ENCODE peak calls at places on chromosomes 7 and 10, in seven cellular contexts. L is glomerular endothelial cell, F is GOT3, J is thoracic aorta, Z is right cardiac atrium, H is anterior cingulate cortex, T is M059J. R is an unnamed sample.
A peak's percentile ranks its signal among the peaks of the same experiment; 100 is the strongest.

GRCh38 chr10:35035641-35036040 is 54.5 kb downstream of the CUL2 start:
- DNase-seq in L (no peak), F (no peak), J (no peak), Z (no peak), H (no peak), T (no peak), R (no peak)

GRCh38 chr10:99920901-99921300 is 88.8 kb downstream of the DNMBP start:
- DNase-seq in L (no peak), F (no peak), J (no peak), Z (no peak), H (no peak), T (peak; percentile 82), R (no peak)

GRCh38 chr10:77628906-77629730 is 8.5 kb downstream of the KCNMA1 start:
- DNase-seq in L (no peak), F (no peak), J (no peak), Z (no peak), H (no peak), T (peak; percentile 86), R (no peak)

GRCh38 chr7:17367502-17367901 is 69.0 kb downstream of the AHR start:
- DNase-seq in L (no peak), F (no peak), J (no peak), Z (no peak), H (no peak), T (no peak), R (no peak)

GRCh38 chr7:30817060-30817770 is 46.0 kb downstream of the MINDY4 start:
- DNase-seq in L (no peak), F (no peak), J (no peak), Z (no peak), H (no peak), T (peak; percentile 82), R (no peak)

GRCh38 chr7:36161996-36162395 is 8.9 kb downstream of the EEPD1 start:
- DNase-seq in L (no peak), F (no peak), J (no peak), Z (no peak), H (no peak), T (peak; percentile 32), R (no peak)

GRCh38 chr10:22447068-22447467 is 101.8 kb downstream of the SPAG6 start:
- DNase-seq in L (no peak), F (no peak), J (no peak), Z (no peak), H (no peak), T (no peak), R (no peak)

GRCh38 chr10:96873086-96873485 is 41.0 kb downstream of the LCOR start:
- DNase-seq in L (no peak), F (no peak), J (no peak), Z (no peak), H (no peak), T (no peak), R (no peak)

GRCh38 chr7:2431260-2431867 is 28.0 kb downstream of the CHST12 start:
- DNase-seq in L (no peak), F (no peak), J (no peak), Z (no peak), H (no peak), T (no peak), R (no peak)

GRCh38 chr7:79272066-79272669 is 181.3 kb downstream of the MAGI2 start:
- DNase-seq in L (no peak), F (no peak), J (no peak), Z (no peak), H (no peak), T (peak; percentile 70), R (no peak)

GRCh38 chr10:97686301-97686961 is 610 bp downstream of the AVPI1 start:
- DNase-seq in L (no peak), F (no peak), J (no peak), Z (no peak), H (no peak), T (no peak), R (no peak)

GRCh38 chr7:1920886-1921285 is 250.8 kb downstream of the ELFN1 start:
- DNase-seq in L (no peak), F (no peak), J (no peak), Z (peak; percentile 36), H (no peak), T (no peak), R (no peak)

GRCh38 chr10:127449491-127449890 is 99.6 kb upstream of the NPS start:
- DNase-seq in L (no peak), F (no peak), J (no peak), Z (no peak), H (no peak), T (no peak), R (peak; percentile 30)

GRCh38 chr7:74029991-74030415 is 2.0 kb downstream of the ELN start:
- DNase-seq in L (no peak), F (no peak), J (no peak), Z (peak; percentile 63), H (no peak), T (peak; percentile 41), R (no peak)

GRCh38 chr7:7122701-7123281 is 59.6 kb upstream of the C1GALT1 start:
- DNase-seq in L (no peak), F (no peak), J (no peak), Z (no peak), H (no peak), T (peak; percentile 7), R (no peak)

GRCh38 chr7:74655785-74656420 is 1.6 kb upstream of the GTF2I start:
- DNase-seq in L (no peak), F (no peak), J (no peak), Z (no peak), H (no peak), T (no peak), R (no peak)

GRCh38 chr7:130486114-130486962 is 5.5 kb upstream of the MEST start:
- DNase-seq in L (no peak), F (no peak), J (no peak), Z (peak; percentile 84), H (peak; percentile 32), T (no peak), R (no peak)

GRCh38 chr7:40888499-40888898 is 753.7 kb downstream of the SUGCT start:
- DNase-seq in L (no peak), F (no peak), J (no peak), Z (no peak), H (no peak), T (no peak), R (no peak)

GRCh38 chr7:12554848-12555247 is 15.7 kb upstream of the SCIN start:
- DNase-seq in L (no peak), F (no peak), J (no peak), Z (no peak), H (no peak), T (no peak), R (no peak)

GRCh38 chr7:147670759-147671158 is 919.8 kb upstream of the C7orf33 start:
- DNase-seq in L (no peak), F (no peak), J (no peak), Z (peak; percentile 34), H (no peak), T (no peak), R (no peak)

GRCh38 chr10:103254538-103255325 is 9.0 kb downstream of the RPEL1 start:
- DNase-seq in L (no peak), F (no peak), J (no peak), Z (no peak), H (no peak), T (peak; percentile 65), R (no peak)

GRCh38 chr7:139034336-139034735 is 1.5 kb downstream of the ZC3HAV1L start:
- DNase-seq in L (no peak), F (no peak), J (no peak), Z (no peak), H (no peak), T (peak; percentile 51), R (no peak)

GRCh38 chr7:24842029-24842428 is 84.8 kb upstream of the GSDME start:
- DNase-seq in L (no peak), F (no peak), J (no peak), Z (no peak), H (no peak), T (no peak), R (no peak)

GRCh38 chr10:73168486-73168844 is 546 bp downstream of the FAM149B1 start:
- DNase-seq in L (no peak), F (no peak), J (no peak), Z (no peak), H (no peak), T (no peak), R (no peak)

R was measured in mesenteric fat pad.